ENCODE peak calls at places on chromosome 13, in seven cellular contexts. N is iPS-NIHi11; D is globus pallidus; V is activated CD4-positive, alpha-beta T cell treated with anti-CD3 and anti-CD28 coated beads for 48 hours; T is smooth muscle cell of the brain vasculature; P is T-helper 2 cell; C is brain microvascular endothelial cell. M is an unnamed sample.

GRCh38 chr13:75180805-75181455 is 301.0 kb downstream of the TBC1D4 start:
- DNase-seq in V (no peak), N (no peak), T (no peak), P (no peak), D (no peak), C (no peak), M (peak)

GRCh38 chr13:46593403-46593802 is 40.4 kb downstream of the LRCH1 start:
- DNase-seq in N (no peak), P (peak), T (no peak), D (no peak), V (peak), C (no peak), M (no peak)

GRCh38 chr13:113937073-113937472 is 36.8 kb downstream of the C13orf46 start:
- DNase-seq in T (no peak), D (no peak), P (no peak), C (no peak), V (no peak), N (no peak), M (no peak)

GRCh38 chr13:19085258-19085657 is 96.4 kb downstream of the TUBA3C start:
- DNase-seq in N (no peak), C (no peak), V (no peak), P (no peak), D (no peak), T (no peak), M (no peak)

GRCh38 chr13:102846261-102847015 is 606 bp downstream of the ERCC5 start:
- DNase-seq in N (peak), V (peak), C (peak), D (peak), T (no peak), P (peak), M (peak)

GRCh38 chr13:40503966-40504591 is 162.4 kb downstream of the FOXO1 start:
- DNase-seq in V (no peak), C (peak), D (peak), T (peak), P (no peak), N (no peak), M (peak)

GRCh38 chr13:33355470-33355869 is 69.9 kb upstream of the STARD13 start:
- DNase-seq in D (peak), C (no peak), T (no peak), V (no peak), P (no peak), N (no peak), M (peak)

GRCh38 chr13:42633495-42633894 is 59.5 kb downstream of the TNFSF11 start:
- DNase-seq in T (no peak), P (no peak), V (no peak), D (no peak), C (peak), N (no peak), M (no peak)

GRCh38 chr13:76717092-76717491 is 169.1 kb downstream of the KCTD12 start:
- DNase-seq in V (no peak), N (no peak), P (no peak), D (no peak), T (no peak), C (peak), M (no peak)

GRCh38 chr13:50230365-50230978 is 215.2 kb downstream of the KCNRG start:
- DNase-seq in V (no peak), N (no peak), C (no peak), T (no peak), D (no peak), P (no peak), M (peak)

GRCh38 chr13:73722120-73722519 is 412.1 kb downstream of the KLF12 start:
- DNase-seq in C (peak), V (no peak), N (no peak), P (no peak), D (no peak), T (peak), M (peak)

GRCh38 chr13:28754698-28755545 is 36.2 kb upstream of the SLC46A3 start:
- DNase-seq in P (no peak), D (no peak), N (peak), C (peak), V (peak), T (no peak), M (peak)

GRCh38 chr13:100399455-100399854 is 189.1 kb downstream of the GGACT start:
- DNase-seq in T (no peak), N (no peak), P (no peak), C (no peak), D (no peak), V (no peak), M (no peak)

GRCh38 chr13:65913173-65913572 is 1317.0 kb downstream of the PCDH9 start:
- DNase-seq in D (no peak), C (peak), T (peak), V (no peak), P (no peak), N (no peak), M (peak)

GRCh38 chr13:109835321-109835720 is 48.9 kb upstream of the IRS2 start:
- DNase-seq in V (no peak), N (no peak), P (no peak), T (no peak), D (no peak), C (peak), M (peak)

GRCh38 chr13:111929036-111929616 is 137.8 kb upstream of the SOX1 start:
- DNase-seq in D (no peak), V (no peak), N (no peak), C (no peak), T (no peak), P (no peak), M (no peak)

GRCh38 chr13:40472427-40473220 is 193.8 kb downstream of the FOXO1 start:
- DNase-seq in D (no peak), T (no peak), C (no peak), P (no peak), N (no peak), V (no peak), M (no peak)

GRCh38 chr13:27641711-27642502 is 20.2 kb downstream of the POLR1D start:
- DNase-seq in V (no peak), P (no peak), T (no peak), C (no peak), D (no peak), N (no peak), M (no peak)

GRCh38 chr13:30618186-30618937 is 642 bp downstream of the USPL1 start:
- DNase-seq in V (peak), C (no peak), N (peak), P (no peak), T (no peak), D (peak), M (no peak)

GRCh38 chr13:111970501-111971155 is 96.3 kb upstream of the SOX1 start:
- DNase-seq in T (no peak), V (no peak), D (no peak), N (no peak), C (no peak), P (no peak), M (no peak)

GRCh38 chr13:44298314-44298713 is 75.3 kb upstream of the SERP2 start:
- DNase-seq in V (no peak), N (no peak), P (no peak), T (no peak), C (no peak), D (no peak), M (no peak)

GRCh38 chr13:106762711-106763110 is 194.8 kb upstream of the ARGLU1 start:
- DNase-seq in N (no peak), V (no peak), D (no peak), C (no peak), T (no peak), P (no peak), M (no peak)

GRCh38 chr13:98890186-98890585 is 87.7 kb downstream of the DOCK9 start:
- DNase-seq in V (peak), P (peak), N (no peak), T (no peak), D (peak), C (peak), M (peak)